ENCODE peak calls at places on chromosomes 4 and X, in ten cellular contexts. P, S, F, G, T, Z, V, M, C and W are unnamed samples.

GRCh38 chrX:85379174-85379907 is at the start of gene POF1B:
- DNase-seq in P (no peak), S (no peak), F (no peak), G (no peak), T (peak; percentile 19), Z (peak; percentile 1), V (no peak), M (no peak), C (no peak), W (peak; percentile 86)

GRCh38 chrX:16786791-16787735 is 797 bp downstream of the TXLNG start:
- DNase-seq in P (no peak), S (no peak), F (peak; percentile 60), G (peak; percentile 67), T (no peak), Z (peak; percentile 33), V (peak; percentile 18), M (no peak), C (no peak), W (peak; percentile 38)

GRCh38 chrX:53714580-53715335 is 28.2 kb upstream of the HUWE1 start:
- DNase-seq in P (peak; percentile 4), S (no peak), F (no peak), G (no peak), T (peak; percentile 46), Z (peak; percentile 15), V (no peak), M (peak; percentile 64), C (peak; percentile 8), W (peak; percentile 14)

GRCh38 chr4:139795476-139795875 is 129.9 kb downstream of the MGST2 start:
- DNase-seq in P (no peak), S (no peak), F (no peak), G (no peak), T (no peak), Z (no peak), V (no peak), M (no peak), C (no peak), W (no peak)

GRCh38 chr4:152451496-152451895 is 84.4 kb downstream of the FBXW7 start:
- DNase-seq in P (no peak), S (no peak), F (no peak), G (no peak), T (no peak), Z (no peak), V (no peak), M (no peak), C (no peak), W (no peak)

GRCh38 chrX:1026263-1027015 is 186.0 kb downstream of the CRLF2 start:
- DNase-seq in P (no peak), S (no peak), F (no peak), G (no peak), T (no peak), Z (no peak), V (no peak), M (peak; percentile 56), C (no peak), W (no peak)

GRCh38 chrX:7435822-7436221 is 287.9 kb upstream of the PUDP start:
- DNase-seq in P (no peak), S (no peak), F (no peak), G (no peak), T (no peak), Z (no peak), V (no peak), M (peak; percentile 15), C (no peak), W (no peak)

GRCh38 chr4:184529283-184529682 is 54.9 kb upstream of the IRF2 start:
- DNase-seq in P (no peak), S (no peak), F (no peak), G (no peak), T (peak; percentile 67), Z (peak; percentile 34), V (no peak), M (no peak), C (no peak), W (no peak)

GRCh38 chrX:53284684-53285447 is 3.5 kb upstream of the IQSEC2 start:
- DNase-seq in P (no peak), S (peak; percentile 16), F (peak; percentile 67), G (peak; percentile 73), T (peak; percentile 31), Z (peak; percentile 68), V (peak; percentile 27), M (peak; percentile 46), C (peak; percentile 35), W (peak; percentile 71)

GRCh38 chrX:74420194-74421035 is 878 bp upstream of the SLC16A2 start:
- DNase-seq in P (no peak), S (no peak), F (no peak), G (peak; percentile 76), T (peak; percentile 49), Z (peak; percentile 84), V (no peak), M (no peak), C (peak; percentile 42), W (peak; percentile 57)

GRCh38 chr4:101349346-101350064 is 2.2 kb upstream of the PPP3CA start:
- DNase-seq in P (peak; percentile 72), S (no peak), F (no peak), G (peak; percentile 73), T (peak; percentile 41), Z (no peak), V (no peak), M (peak; percentile 10), C (peak; percentile 56), W (peak; percentile 51)

GRCh38 chrX:152886716-152887115 is 11.2 kb upstream of the ZNF185 start:
- DNase-seq in P (no peak), S (no peak), F (no peak), G (no peak), T (no peak), Z (no peak), V (no peak), M (no peak), C (no peak), W (no peak)

DNA sequence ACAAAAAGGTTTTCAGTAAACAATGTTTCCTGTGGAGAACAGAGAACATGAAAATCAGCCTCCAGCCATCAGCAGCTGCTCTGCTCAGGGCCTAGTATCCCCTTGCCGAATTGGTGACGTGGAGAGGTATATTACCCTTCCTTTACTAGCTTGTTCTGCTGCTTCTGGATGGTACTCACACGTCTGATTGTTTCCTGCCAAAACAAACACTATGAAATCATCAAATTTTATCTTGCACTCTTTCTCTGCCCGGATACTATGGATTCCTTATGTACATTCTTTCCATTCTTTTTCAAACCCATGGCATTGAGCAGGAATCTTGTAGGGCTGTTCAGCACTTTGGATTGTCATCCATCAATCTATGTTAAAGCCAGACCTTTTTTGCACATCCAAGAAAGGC is 18.8 kb upstream of the METAP1 start:
- DNase-seq in P (no peak), S (no peak), F (no peak), G (no peak), T (no peak), Z (no peak), V (no peak), M (no peak), C (peak; percentile 35), W (no peak)
- TF ChIP-seq POLR2AphosphoS5 in P (no peak), S (no peak), F (no peak), G (no peak), T (no peak), Z (no peak), V (no peak), M (no peak), C (no peak), W (no peak)

GRCh38 chrX:111098874-111099273 is 2.9 kb downstream of the PAK3 start:
- DNase-seq in P (peak; percentile 29), S (peak; percentile 1), F (peak; percentile 69), G (no peak), T (no peak), Z (peak; percentile 81), V (peak; percentile 29), M (peak; percentile 44), C (no peak), W (peak; percentile 42)

GRCh38 chrX:111100191-111100590 is 4.2 kb downstream of the PAK3 start:
- DNase-seq in P (peak; percentile 10), S (peak; percentile 8), F (peak; percentile 57), G (no peak), T (no peak), Z (peak; percentile 73), V (peak; percentile 27), M (peak; percentile 26), C (no peak), W (peak; percentile 10)

GRCh38 chrX:111103246-111103645 is 7.3 kb downstream of the PAK3 start:
- DNase-seq in P (no peak), S (no peak), F (no peak), G (no peak), T (no peak), Z (no peak), V (no peak), M (no peak), C (no peak), W (no peak)

GRCh38 chrX:111101580-111101979 is 5.6 kb downstream of the PAK3 start:
- DNase-seq in P (no peak), S (no peak), F (no peak), G (no peak), T (no peak), Z (no peak), V (no peak), M (no peak), C (no peak), W (no peak)

GRCh38 chrX:111102636-111103035 is 6.6 kb downstream of the PAK3 start:
- DNase-seq in P (no peak), S (no peak), F (no peak), G (no peak), T (no peak), Z (no peak), V (no peak), M (no peak), C (no peak), W (no peak)
- TF ChIP-seq POLR2AphosphoS5 in P (no peak), S (no peak), F (no peak), G (no peak), T (no peak), Z (no peak), V (no peak), M (no peak), C (no peak), W (peak; percentile 50)

GRCh38 chr4:75244325-75244724 is 269.9 kb downstream of the RCHY1 start:
- DNase-seq in P (no peak), S (no peak), F (no peak), G (no peak), T (no peak), Z (no peak), V (no peak), M (no peak), C (no peak), W (peak; percentile 76)

GRCh38 chr4:75248770-75249467 is 265.3 kb downstream of the RCHY1 start:
- DNase-seq in P (no peak), S (no peak), F (no peak), G (no peak), T (no peak), Z (no peak), V (no peak), M (no peak), C (peak; percentile 61), W (no peak)

DNA sequence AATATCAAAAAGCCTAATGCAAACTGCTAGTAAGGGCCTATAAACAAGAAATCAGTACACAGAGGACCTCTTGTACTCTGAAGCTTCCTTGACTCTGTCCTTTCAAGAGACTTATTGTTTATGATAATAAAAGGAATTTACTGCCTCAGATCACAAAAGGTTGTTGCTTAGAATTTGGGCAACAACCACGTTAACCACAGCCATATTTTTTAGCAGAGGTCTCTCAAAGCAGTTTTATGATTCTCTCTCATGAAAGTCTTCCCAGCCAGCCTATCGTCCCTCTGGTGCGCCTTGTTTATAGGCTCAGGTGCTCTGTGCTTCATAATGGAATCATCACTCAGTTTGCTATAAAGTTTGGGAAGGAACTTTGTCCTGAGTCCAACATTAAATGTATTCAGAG is 270.6 kb downstream of the RCHY1 start:
- DNase-seq in P (no peak), S (no peak), F (no peak), G (no peak), T (no peak), Z (no peak), V (no peak), M (no peak), C (no peak), W (peak; percentile 20)
- TF ChIP-seq POLR2AphosphoS5 in P (no peak), S (no peak), F (no peak), G (no peak), T (no peak), Z (no peak), V (no peak), M (no peak), C (no peak), W (peak; percentile 42)

GRCh38 chr4:113547487-113548042 is 214.0 kb downstream of the CAMK2D start:
- DNase-seq in P (peak; percentile 95), S (peak; percentile 97), F (peak; percentile 67), G (peak; percentile 91), T (peak; percentile 84), Z (peak; percentile 95), V (peak; percentile 33), M (peak; percentile 77), C (peak; percentile 96), W (peak; percentile 95)
- TF ChIP-seq POLR2AphosphoS5 in P (no peak), S (no peak), F (no peak), G (no peak), T (peak; percentile 75), Z (no peak), V (peak; percentile 30), M (no peak), C (peak; percentile 41), W (peak; percentile 52)